ENCODE peak calls at places on chromosomes 5 and 9, in six cellular contexts. One of them, this sample, is unnamed.

GRCh38 chr9:88425538-88425950 is 37.3 kb downstream of the SPIN1 start:
- DNase-seq in CD8-positive, alpha-beta T cell: no peak
- DNase-seq in foreskin fibroblast: peak
- DNase-seq in GM12865: no peak
- DNase-seq in cardiac muscle cell: peak
- DNase-seq in astrocyte of the spinal cord: peak
- DNase-seq in this sample: peak

GRCh38 chr5:142823176-142823575 is 53.0 kb downstream of the ARHGAP26 start:
- DNase-seq in CD8-positive, alpha-beta T cell: no peak
- DNase-seq in foreskin fibroblast: peak
- DNase-seq in GM12865: no peak
- DNase-seq in cardiac muscle cell: no peak
- DNase-seq in astrocyte of the spinal cord: peak
- DNase-seq in this sample: peak

GRCh38 chr9:127397722-127398647 is 1.0 kb downstream of the SLC2A8 start:
- DNase-seq in CD8-positive, alpha-beta T cell: peak
- DNase-seq in foreskin fibroblast: peak
- DNase-seq in GM12865: peak
- DNase-seq in cardiac muscle cell: peak
- DNase-seq in astrocyte of the spinal cord: peak
- DNase-seq in this sample: no peak

GRCh38 chr9:133786371-133786753 is 48.2 kb upstream of the SARDH start:
- DNase-seq in CD8-positive, alpha-beta T cell: no peak
- DNase-seq in foreskin fibroblast: no peak
- DNase-seq in GM12865: peak
- DNase-seq in cardiac muscle cell: no peak
- DNase-seq in astrocyte of the spinal cord: no peak
- DNase-seq in this sample: no peak

GRCh38 chr5:150266807-150267408 is 22.7 kb downstream of the CAMK2A start:
- DNase-seq in CD8-positive, alpha-beta T cell: no peak
- DNase-seq in foreskin fibroblast: peak
- DNase-seq in GM12865: no peak
- DNase-seq in cardiac muscle cell: no peak
- DNase-seq in astrocyte of the spinal cord: no peak
- DNase-seq in this sample: no peak

GRCh38 chr5:132050661-132051371 is 9.6 kb upstream of the IL3 start:
- DNase-seq in CD8-positive, alpha-beta T cell: no peak
- DNase-seq in foreskin fibroblast: no peak
- DNase-seq in GM12865: no peak
- DNase-seq in cardiac muscle cell: no peak
- DNase-seq in astrocyte of the spinal cord: no peak
- DNase-seq in this sample: no peak

GRCh38 chr5:138517437-138517836 is 25.6 kb downstream of the ETF1 start:
- DNase-seq in CD8-positive, alpha-beta T cell: no peak
- DNase-seq in foreskin fibroblast: no peak
- DNase-seq in GM12865: no peak
- DNase-seq in cardiac muscle cell: no peak
- DNase-seq in astrocyte of the spinal cord: no peak
- DNase-seq in this sample: no peak

GRCh38 chr5:135847976-135848375 is 13.5 kb downstream of the SLC25A48 start:
- DNase-seq in CD8-positive, alpha-beta T cell: no peak
- DNase-seq in foreskin fibroblast: no peak
- DNase-seq in GM12865: no peak
- DNase-seq in cardiac muscle cell: no peak
- DNase-seq in astrocyte of the spinal cord: no peak
- DNase-seq in this sample: no peak

GRCh38 chr5:380701-381309 is 59.3 kb downstream of the AHRR start:
- DNase-seq in CD8-positive, alpha-beta T cell: no peak
- DNase-seq in foreskin fibroblast: peak
- DNase-seq in GM12865: no peak
- DNase-seq in cardiac muscle cell: no peak
- DNase-seq in astrocyte of the spinal cord: no peak
- DNase-seq in this sample: peak

GRCh38 chr9:124285490-124285889 is 27.7 kb downstream of the NEK6 start:
- DNase-seq in CD8-positive, alpha-beta T cell: no peak
- DNase-seq in foreskin fibroblast: no peak
- DNase-seq in GM12865: no peak
- DNase-seq in cardiac muscle cell: no peak
- DNase-seq in astrocyte of the spinal cord: no peak
- DNase-seq in this sample: no peak

GRCh38 chr9:126678989-126679388 is 65.3 kb downstream of the LMX1B start:
- DNase-seq in CD8-positive, alpha-beta T cell: no peak
- DNase-seq in foreskin fibroblast: no peak
- DNase-seq in GM12865: no peak
- DNase-seq in cardiac muscle cell: no peak
- DNase-seq in astrocyte of the spinal cord: no peak
- DNase-seq in this sample: no peak

DNA sequence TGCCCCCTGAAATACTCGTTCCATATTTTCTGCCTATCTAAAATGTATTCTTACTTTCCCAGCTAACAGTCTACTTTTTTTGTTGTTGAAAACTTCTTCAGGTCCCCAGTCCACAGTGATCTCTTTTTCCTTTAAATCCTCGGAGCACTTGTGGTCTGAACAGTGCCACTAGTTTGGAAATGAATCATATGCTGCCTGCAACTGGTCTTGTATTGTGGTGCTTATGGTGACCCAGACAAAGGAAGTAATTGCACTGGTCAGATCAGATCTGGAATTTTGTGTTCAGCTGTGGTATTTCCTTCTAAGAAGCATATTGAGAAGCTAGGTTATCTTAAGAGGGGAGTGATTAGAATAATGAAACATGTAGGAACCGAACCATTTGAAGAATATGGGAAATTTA is 2.9 kb downstream of the UNC13B start:
- DNase-seq in CD8-positive, alpha-beta T cell: no peak
- DNase-seq in foreskin fibroblast: peak
- DNase-seq in GM12865: peak
- DNase-seq in cardiac muscle cell: peak
- DNase-seq in astrocyte of the spinal cord: peak
- DNase-seq in this sample: peak
- H3K4me3 ChIP-seq in CD8-positive, alpha-beta T cell: no peak
- H3K4me3 ChIP-seq in foreskin fibroblast: no peak
- H3K4me3 ChIP-seq in GM12865: no peak
- H3K4me3 ChIP-seq in cardiac muscle cell: no peak
- H3K4me3 ChIP-seq in astrocyte of the spinal cord: no peak
- H3K4me3 ChIP-seq in this sample: no peak

GRCh38 chr5:13976867-13977479 is 32.5 kb upstream of the DNAH5 start:
- DNase-seq in CD8-positive, alpha-beta T cell: no peak
- DNase-seq in foreskin fibroblast: peak
- DNase-seq in GM12865: peak
- DNase-seq in cardiac muscle cell: peak
- DNase-seq in astrocyte of the spinal cord: peak
- DNase-seq in this sample: peak
- TF ChIP-seq CTCF in CD8-positive, alpha-beta T cell: no peak
- TF ChIP-seq CTCF in foreskin fibroblast: peak
- TF ChIP-seq CTCF in GM12865: no peak
- TF ChIP-seq CTCF in cardiac muscle cell: peak
- TF ChIP-seq CTCF in astrocyte of the spinal cord: peak
- TF ChIP-seq CTCF in this sample: peak

GRCh38 chr5:40841068-40841805 is at the start of gene CARD6:
- DNase-seq in CD8-positive, alpha-beta T cell: no peak
- DNase-seq in foreskin fibroblast: peak
- DNase-seq in GM12865: peak
- DNase-seq in cardiac muscle cell: peak
- DNase-seq in astrocyte of the spinal cord: peak
- DNase-seq in this sample: peak

GRCh38 chr5:40846371-40846770 is 5.2 kb downstream of the CARD6 start:
- DNase-seq in CD8-positive, alpha-beta T cell: no peak
- DNase-seq in foreskin fibroblast: no peak
- DNase-seq in GM12865: no peak
- DNase-seq in cardiac muscle cell: no peak
- DNase-seq in astrocyte of the spinal cord: no peak
- DNase-seq in this sample: no peak

GRCh38 chr5:40844565-40844964 is 3.4 kb downstream of the CARD6 start:
- DNase-seq in CD8-positive, alpha-beta T cell: no peak
- DNase-seq in foreskin fibroblast: no peak
- DNase-seq in GM12865: no peak
- DNase-seq in cardiac muscle cell: no peak
- DNase-seq in astrocyte of the spinal cord: no peak
- DNase-seq in this sample: no peak

GRCh38 chr5:40838076-40838475 is 3.1 kb upstream of the RPL37 start:
- DNase-seq in CD8-positive, alpha-beta T cell: no peak
- DNase-seq in foreskin fibroblast: no peak
- DNase-seq in GM12865: no peak
- DNase-seq in cardiac muscle cell: no peak
- DNase-seq in astrocyte of the spinal cord: no peak
- DNase-seq in this sample: no peak

DNA sequence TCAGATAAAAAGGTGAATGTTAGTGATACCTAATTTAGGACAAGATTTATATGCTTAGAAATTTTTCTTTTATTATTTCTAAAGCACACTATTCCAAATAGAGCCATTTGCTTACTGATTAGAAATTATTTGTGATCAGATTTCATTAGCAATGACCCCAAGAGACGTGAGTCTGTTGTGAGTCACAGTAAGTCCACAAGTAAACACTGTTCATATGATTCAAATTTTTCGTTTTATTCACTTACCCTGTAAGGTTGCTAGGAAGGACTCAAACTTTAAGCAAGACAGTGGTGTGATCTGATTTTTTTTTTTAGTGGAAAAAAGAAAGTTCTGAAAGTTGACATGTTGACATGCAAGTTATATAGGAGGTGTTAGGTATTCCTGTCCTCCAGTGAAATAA is 1.2 kb downstream of the CARD6 start:
- DNase-seq in CD8-positive, alpha-beta T cell: no peak
- DNase-seq in foreskin fibroblast: peak
- DNase-seq in GM12865: no peak
- DNase-seq in cardiac muscle cell: no peak
- DNase-seq in astrocyte of the spinal cord: no peak
- DNase-seq in this sample: peak
- H3K4me3 ChIP-seq in CD8-positive, alpha-beta T cell: no peak
- H3K4me3 ChIP-seq in foreskin fibroblast: no peak
- H3K4me3 ChIP-seq in GM12865: peak
- H3K4me3 ChIP-seq in cardiac muscle cell: no peak
- H3K4me3 ChIP-seq in astrocyte of the spinal cord: no peak
- H3K4me3 ChIP-seq in this sample: peak

GRCh38 chr5:107558951-107559350 is 111.8 kb downstream of the EFNA5 start:
- DNase-seq in CD8-positive, alpha-beta T cell: no peak
- DNase-seq in foreskin fibroblast: no peak
- DNase-seq in GM12865: no peak
- DNase-seq in cardiac muscle cell: no peak
- DNase-seq in astrocyte of the spinal cord: no peak
- DNase-seq in this sample: no peak
- TF ChIP-seq CTCF in CD8-positive, alpha-beta T cell: no peak
- TF ChIP-seq CTCF in foreskin fibroblast: no peak
- TF ChIP-seq CTCF in GM12865: no peak
- TF ChIP-seq CTCF in cardiac muscle cell: no peak
- TF ChIP-seq CTCF in astrocyte of the spinal cord: no peak
- TF ChIP-seq CTCF in this sample: no peak

This sample was measured in fibroblast of the aortic adventitia.